ENCODE peak calls at places on chromosomes 6 and 20, in nine cellular contexts. M, J, U, A, E, O, Y, Z and Q are unnamed samples.

GRCh38 chr6:146258206-146258605 is 229.3 kb downstream of the GRM1 start:
- DNase-seq in J (no peak), O (no peak), M (no peak), U (no peak), A (no peak), Z (no peak), E (no peak), Y (no peak), Q (no peak)

GRCh38 chr6:162099685-162100084 is 627.9 kb downstream of the PRKN start:
- DNase-seq in U (no peak), J (no peak), E (no peak), Y (peak), M (no peak), A (no peak), Z (peak), O (no peak), Q (no peak)

GRCh38 chr6:70673054-70673453 is 5.4 kb downstream of the SMAP1 start:
- DNase-seq in A (no peak), U (no peak), E (no peak), M (no peak), J (no peak), Z (no peak), O (no peak), Y (no peak), Q (no peak)

GRCh38 chr6:1893470-1894130 is 283.9 kb downstream of the FOXC1 start:
- DNase-seq in M (no peak), A (no peak), O (no peak), U (no peak), Z (peak), J (no peak), Y (peak), E (no peak), Q (peak)

GRCh38 chr6:158080849-158081656 is 87.0 kb downstream of the SERAC1 start:
- DNase-seq in E (no peak), Y (no peak), M (no peak), Z (no peak), J (no peak), U (no peak), O (no peak), A (no peak), Q (no peak)

GRCh38 chr6:12238191-12238590 is 52.0 kb upstream of the EDN1 start:
- DNase-seq in Z (no peak), U (no peak), E (no peak), J (no peak), M (no peak), A (no peak), Y (no peak), O (no peak), Q (no peak)

GRCh38 chr6:158730175-158730907 is 80.5 kb downstream of the SYTL3 start:
- DNase-seq in E (no peak), A (no peak), U (no peak), Z (no peak), M (no peak), Y (no peak), J (no peak), O (no peak), Q (no peak)

GRCh38 chr6:32224696-32225095 is 829 bp upstream of the NOTCH4 start:
- DNase-seq in Z (no peak), A (no peak), U (no peak), J (no peak), O (no peak), E (no peak), M (no peak), Y (no peak), Q (no peak)

GRCh38 chr6:49982046-49982445 is 12.6 kb upstream of the DEFB113 start:
- DNase-seq in U (no peak), O (no peak), Y (no peak), J (no peak), A (no peak), Z (no peak), E (no peak), M (no peak), Q (no peak)

GRCh38 chr6:129120856-129121255 is 237.9 kb downstream of the LAMA2 start:
- DNase-seq in Y (no peak), E (no peak), M (no peak), U (no peak), O (no peak), J (no peak), A (no peak), Z (no peak), Q (no peak)

GRCh38 chr6:77467038-77467437 is 3.7 kb upstream of the HTR1B start:
- DNase-seq in E (no peak), Z (peak), O (no peak), A (no peak), U (no peak), Y (peak), M (no peak), J (no peak), Q (no peak)

GRCh38 chr6:122717350-122717749 is 62.2 kb upstream of the FABP7 start:
- DNase-seq in A (no peak), Z (peak), U (no peak), J (peak), Y (peak), M (no peak), O (peak), E (no peak), Q (no peak)

GRCh38 chr6:132257561-132257960 is 143.7 kb downstream of the MOXD1 start:
- DNase-seq in J (no peak), U (no peak), Y (no peak), M (no peak), Z (no peak), A (no peak), E (no peak), O (no peak), Q (no peak)

GRCh38 chr20:63641146-63641791 is 12.0 kb downstream of the STMN3 start:
- DNase-seq in E (no peak), J (no peak), O (no peak), U (no peak), A (peak), Y (peak), Z (no peak), M (no peak), Q (no peak)

GRCh38 chr6:153031335-153031955 is 28.9 kb upstream of the MTRF1L start:
- DNase-seq in M (no peak), E (no peak), O (no peak), Y (peak), Z (peak), A (no peak), J (no peak), U (no peak), Q (no peak)

GRCh38 chr20:3239026-3239866 is at the start of gene SLC4A11:
- DNase-seq in O (no peak), Z (peak), M (no peak), J (no peak), Y (peak), U (peak), E (peak), A (no peak), Q (peak)

GRCh38 chr20:59603727-59604608 is at the start of gene PHACTR3:
- DNase-seq in O (peak), Z (no peak), J (peak), Y (no peak), E (no peak), M (no peak), A (no peak), U (no peak), Q (no peak)

GRCh38 chr6:43276180-43277082 is 21.6 kb upstream of the SLC22A7 start:
- DNase-seq in A (no peak), E (peak), Z (peak), O (no peak), U (no peak), Y (no peak), J (no peak), M (no peak), Q (no peak)

GRCh38 chr6:33070909-33071308 is 2.5 kb downstream of the HLA-DPA1 start:
- DNase-seq in Y (no peak), Z (no peak), A (no peak), M (no peak), U (no peak), O (no peak), J (no peak), E (no peak), Q (no peak)

GRCh38 chr20:31819083-31819784 is at the start of gene MYLK2:
- DNase-seq in O (no peak), E (no peak), A (no peak), Z (no peak), Y (no peak), M (no peak), U (no peak), J (no peak), Q (no peak)